ENCODE peak calls at places on chromosome 1, in ten cellular contexts. One of them, this sample, is unnamed.

GRCh38 chr1:206716519-206717236 is 32.0 kb downstream of the MAPKAPK2 start:
- DNase-seq in GM23338: no peak
- DNase-seq in GM13977: no peak
- DNase-seq in HCT116: no peak
- DNase-seq in H1: no peak
- DNase-seq in omental fat pad: no peak
- DNase-seq in kidney epithelial cell: no peak
- DNase-seq in CD8-positive, alpha-beta T cell: no peak
- DNase-seq in thoracic aorta: no peak
- DNase-seq in astrocyte: no peak
- DNase-seq in this sample: no peak

GRCh38 chr1:37255111-37255795 is 219.1 kb upstream of the ZC3H12A start:
- DNase-seq in astrocyte: no peak
- DNase-seq in omental fat pad: no peak
- DNase-seq in CD8-positive, alpha-beta T cell: no peak
- DNase-seq in HCT116: no peak
- DNase-seq in kidney epithelial cell: no peak
- DNase-seq in thoracic aorta: no peak
- DNase-seq in H1: peak; percentile 63
- DNase-seq in GM23338: peak; percentile 93
- DNase-seq in GM13977: peak; percentile 23
- DNase-seq in this sample: peak; percentile 44

GRCh38 chr1:116179886-116180474 is 68.8 kb downstream of the MAB21L3 start:
- DNase-seq in HCT116: no peak
- DNase-seq in H1: no peak
- DNase-seq in CD8-positive, alpha-beta T cell: no peak
- DNase-seq in astrocyte: no peak
- DNase-seq in thoracic aorta: no peak
- DNase-seq in GM23338: no peak
- DNase-seq in kidney epithelial cell: no peak
- DNase-seq in omental fat pad: no peak
- DNase-seq in GM13977: no peak
- DNase-seq in this sample: no peak

GRCh38 chr1:8903908-8904650 is 25.6 kb upstream of the ENO1 start:
- DNase-seq in astrocyte: peak; percentile 97
- DNase-seq in GM23338: no peak
- DNase-seq in thoracic aorta: no peak
- DNase-seq in kidney epithelial cell: peak; percentile 93
- DNase-seq in GM13977: no peak
- DNase-seq in HCT116: no peak
- DNase-seq in H1: no peak
- DNase-seq in omental fat pad: peak; percentile 46
- DNase-seq in CD8-positive, alpha-beta T cell: no peak
- DNase-seq in this sample: no peak

GRCh38 chr1:145961109-145961424 is 3.2 kb upstream of the LIX1L start:
- DNase-seq in omental fat pad: no peak
- DNase-seq in HCT116: no peak
- DNase-seq in CD8-positive, alpha-beta T cell: no peak
- DNase-seq in kidney epithelial cell: no peak
- DNase-seq in GM23338: peak; percentile 30
- DNase-seq in thoracic aorta: no peak
- DNase-seq in H1: no peak
- DNase-seq in astrocyte: no peak
- DNase-seq in GM13977: no peak
- DNase-seq in this sample: no peak

GRCh38 chr1:167196185-167196584 is 24.5 kb upstream of the POU2F1 start:
- DNase-seq in thoracic aorta: no peak
- DNase-seq in CD8-positive, alpha-beta T cell: no peak
- DNase-seq in kidney epithelial cell: no peak
- DNase-seq in astrocyte: peak; percentile 45
- DNase-seq in HCT116: no peak
- DNase-seq in GM13977: no peak
- DNase-seq in omental fat pad: no peak
- DNase-seq in H1: no peak
- DNase-seq in GM23338: no peak
- DNase-seq in this sample: no peak

GRCh38 chr1:156393095-156393494 is 24.1 kb downstream of the RHBG start:
- DNase-seq in CD8-positive, alpha-beta T cell: no peak
- DNase-seq in astrocyte: no peak
- DNase-seq in omental fat pad: no peak
- DNase-seq in H1: no peak
- DNase-seq in thoracic aorta: no peak
- DNase-seq in kidney epithelial cell: no peak
- DNase-seq in HCT116: no peak
- DNase-seq in GM13977: no peak
- DNase-seq in GM23338: no peak
- DNase-seq in this sample: no peak

GRCh38 chr1:184386271-184387068 is at the start of gene C1orf21:
- DNase-seq in kidney epithelial cell: peak; percentile 35
- DNase-seq in CD8-positive, alpha-beta T cell: peak; percentile 59
- DNase-seq in omental fat pad: peak; percentile 59
- DNase-seq in GM23338: peak; percentile 93
- DNase-seq in H1: peak; percentile 50
- DNase-seq in HCT116: peak; percentile 24
- DNase-seq in thoracic aorta: no peak
- DNase-seq in GM13977: peak; percentile 88
- DNase-seq in astrocyte: peak; percentile 82
- DNase-seq in this sample: peak; percentile 90

GRCh38 chr1:187819081-187819480 is 990.3 kb downstream of the PLA2G4A start:
- DNase-seq in GM13977: no peak
- DNase-seq in kidney epithelial cell: no peak
- DNase-seq in thoracic aorta: no peak
- DNase-seq in HCT116: no peak
- DNase-seq in H1: no peak
- DNase-seq in CD8-positive, alpha-beta T cell: no peak
- DNase-seq in omental fat pad: no peak
- DNase-seq in astrocyte: no peak
- DNase-seq in GM23338: no peak
- DNase-seq in this sample: no peak

GRCh38 chr1:187816646-187817045 is 987.9 kb downstream of the PLA2G4A start:
- DNase-seq in kidney epithelial cell: no peak
- DNase-seq in GM13977: no peak
- DNase-seq in astrocyte: peak; percentile 2
- DNase-seq in thoracic aorta: no peak
- DNase-seq in H1: no peak
- DNase-seq in omental fat pad: no peak
- DNase-seq in GM23338: no peak
- DNase-seq in CD8-positive, alpha-beta T cell: no peak
- DNase-seq in HCT116: no peak
- DNase-seq in this sample: no peak

GRCh38 chr1:187817782-187818181 is 989.0 kb downstream of the PLA2G4A start:
- DNase-seq in kidney epithelial cell: no peak
- DNase-seq in omental fat pad: no peak
- DNase-seq in thoracic aorta: no peak
- DNase-seq in GM13977: no peak
- DNase-seq in CD8-positive, alpha-beta T cell: no peak
- DNase-seq in GM23338: no peak
- DNase-seq in HCT116: no peak
- DNase-seq in astrocyte: no peak
- DNase-seq in H1: no peak
- DNase-seq in this sample: no peak
- TF ChIP-seq CTCF in kidney epithelial cell: no peak
- TF ChIP-seq CTCF in omental fat pad: no peak
- TF ChIP-seq CTCF in thoracic aorta: no peak
- TF ChIP-seq CTCF in GM13977: peak; percentile 30
- TF ChIP-seq CTCF in CD8-positive, alpha-beta T cell: no peak
- TF ChIP-seq CTCF in GM23338: no peak
- TF ChIP-seq CTCF in HCT116: no peak
- TF ChIP-seq CTCF in astrocyte: no peak
- TF ChIP-seq CTCF in H1: no peak
- TF ChIP-seq CTCF in this sample: peak; percentile 4

GRCh38 chr1:155084722-155085503 is 6.3 kb downstream of the EFNA3 start:
- DNase-seq in H1: peak; percentile 89
- DNase-seq in GM23338: peak; percentile 98
- DNase-seq in thoracic aorta: peak; percentile 82
- DNase-seq in omental fat pad: peak; percentile 86
- DNase-seq in HCT116: peak; percentile 88
- DNase-seq in kidney epithelial cell: peak; percentile 69
- DNase-seq in astrocyte: peak; percentile 76
- DNase-seq in GM13977: peak; percentile 97
- DNase-seq in CD8-positive, alpha-beta T cell: peak; percentile 84
- DNase-seq in this sample: peak; percentile 96

GRCh38 chr1:155082941-155083541 is 4.4 kb downstream of the EFNA3 start:
- DNase-seq in kidney epithelial cell: no peak
- DNase-seq in GM23338: no peak
- DNase-seq in GM13977: no peak
- DNase-seq in thoracic aorta: no peak
- DNase-seq in HCT116: no peak
- DNase-seq in astrocyte: no peak
- DNase-seq in omental fat pad: no peak
- DNase-seq in H1: no peak
- DNase-seq in CD8-positive, alpha-beta T cell: no peak
- DNase-seq in this sample: no peak

GRCh38 chr1:155085504-155086181 is 7.0 kb downstream of the EFNA3 start:
- DNase-seq in kidney epithelial cell: no peak
- DNase-seq in CD8-positive, alpha-beta T cell: peak; percentile 59
- DNase-seq in thoracic aorta: no peak
- DNase-seq in HCT116: no peak
- DNase-seq in H1: no peak
- DNase-seq in omental fat pad: peak; percentile 67
- DNase-seq in GM13977: no peak
- DNase-seq in astrocyte: no peak
- DNase-seq in GM23338: peak; percentile 77
- DNase-seq in this sample: peak; percentile 66

GRCh38 chr1:155082301-155082940 is 3.8 kb downstream of the EFNA3 start:
- DNase-seq in astrocyte: no peak
- DNase-seq in HCT116: no peak
- DNase-seq in omental fat pad: no peak
- DNase-seq in CD8-positive, alpha-beta T cell: no peak
- DNase-seq in GM13977: no peak
- DNase-seq in thoracic aorta: no peak
- DNase-seq in GM23338: no peak
- DNase-seq in kidney epithelial cell: no peak
- DNase-seq in H1: no peak
- DNase-seq in this sample: no peak

DNA sequence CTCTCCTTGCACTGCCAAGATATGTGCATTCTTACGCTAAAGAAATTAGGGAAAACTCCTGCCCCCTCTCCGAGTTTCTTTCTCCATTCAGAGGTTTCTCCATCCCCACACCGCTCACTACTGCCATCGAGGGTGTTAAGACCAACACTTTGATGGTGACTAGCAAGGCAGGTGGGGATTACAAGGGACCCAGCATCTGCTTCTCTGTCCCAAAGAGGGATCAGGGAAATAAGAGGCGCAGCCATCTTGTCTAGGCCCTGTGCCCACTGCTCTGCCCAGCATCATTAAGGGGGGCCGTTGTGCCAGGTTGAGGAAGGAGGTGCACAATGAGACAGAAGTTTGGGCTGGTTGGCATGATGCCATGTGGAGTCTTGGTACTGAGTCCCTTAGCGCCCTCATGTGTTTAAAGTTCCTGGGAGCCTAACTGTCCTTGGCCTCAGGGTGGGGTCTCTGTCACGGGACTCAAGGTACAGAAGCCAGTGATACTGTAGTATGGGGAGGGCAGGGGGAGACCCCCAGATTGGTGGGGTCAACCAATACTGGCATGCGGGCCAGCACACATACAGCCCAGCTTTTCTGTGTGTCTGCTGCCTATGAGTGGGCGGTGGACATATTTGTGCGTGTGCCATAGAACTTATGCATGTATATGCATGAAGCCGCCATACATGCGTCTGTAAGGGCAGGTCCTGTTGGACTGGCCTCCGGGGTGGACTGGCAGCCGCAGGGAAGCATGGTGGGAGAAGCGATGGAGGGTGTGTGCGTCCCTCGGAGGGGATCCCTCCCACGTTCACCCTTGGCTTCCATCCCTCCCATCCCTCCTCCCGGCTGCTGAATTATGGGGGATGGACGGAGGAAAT is 5.5 kb downstream of the EFNA3 start:
- DNase-seq in omental fat pad: no peak
- DNase-seq in astrocyte: no peak
- DNase-seq in thoracic aorta: no peak
- DNase-seq in GM13977: no peak
- DNase-seq in GM23338: no peak
- DNase-seq in H1: no peak
- DNase-seq in kidney epithelial cell: no peak
- DNase-seq in HCT116: no peak
- DNase-seq in CD8-positive, alpha-beta T cell: no peak
- DNase-seq in this sample: no peak
- TF ChIP-seq CTCF in omental fat pad: no peak
- TF ChIP-seq CTCF in astrocyte: no peak
- TF ChIP-seq CTCF in thoracic aorta: no peak
- TF ChIP-seq CTCF in GM13977: peak; percentile 31
- TF ChIP-seq CTCF in GM23338: no peak
- TF ChIP-seq CTCF in H1: no peak
- TF ChIP-seq CTCF in kidney epithelial cell: no peak
- TF ChIP-seq CTCF in HCT116: no peak
- TF ChIP-seq CTCF in CD8-positive, alpha-beta T cell: no peak
- TF ChIP-seq CTCF in this sample: peak; percentile 24

DNA sequence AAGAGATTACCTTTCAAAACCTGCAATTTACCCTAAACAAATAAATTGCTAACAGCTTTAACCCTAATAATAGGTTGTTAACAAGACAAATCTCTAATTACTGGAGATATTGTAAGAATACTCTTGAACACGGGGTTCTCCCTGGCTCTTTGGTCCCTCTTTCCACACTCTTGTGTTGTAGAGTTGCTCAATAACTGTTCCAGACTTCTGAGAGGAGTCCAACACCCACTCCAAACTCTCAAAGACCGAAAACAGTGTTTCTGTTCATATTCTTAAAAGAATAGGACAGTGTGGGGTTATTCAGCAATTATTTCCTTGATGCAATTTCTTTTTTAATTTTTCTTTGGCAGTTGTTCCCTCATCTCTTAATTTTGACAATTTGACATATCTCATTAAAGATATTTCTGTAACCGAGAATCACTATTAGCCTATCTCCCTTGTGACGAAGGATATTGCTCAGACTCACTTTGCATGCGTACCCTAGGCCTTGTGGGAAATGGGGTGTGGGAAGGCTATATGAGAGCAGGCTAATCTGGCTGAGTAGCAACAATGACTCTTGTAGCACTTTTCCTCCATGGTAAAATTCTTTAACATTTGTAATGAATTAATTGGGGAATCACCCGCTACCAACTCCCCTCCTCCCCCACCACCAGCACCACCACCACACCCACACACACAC is 90.7 kb downstream of the SLC25A24 start:
- DNase-seq in omental fat pad: no peak
- DNase-seq in kidney epithelial cell: no peak
- DNase-seq in H1: no peak
- DNase-seq in GM23338: no peak
- DNase-seq in thoracic aorta: no peak
- DNase-seq in HCT116: no peak
- DNase-seq in CD8-positive, alpha-beta T cell: no peak
- DNase-seq in GM13977: no peak
- DNase-seq in astrocyte: no peak
- DNase-seq in this sample: no peak
- TF ChIP-seq CTCF in omental fat pad: no peak
- TF ChIP-seq CTCF in kidney epithelial cell: no peak
- TF ChIP-seq CTCF in H1: no peak
- TF ChIP-seq CTCF in GM23338: no peak
- TF ChIP-seq CTCF in thoracic aorta: no peak
- TF ChIP-seq CTCF in HCT116: no peak
- TF ChIP-seq CTCF in CD8-positive, alpha-beta T cell: no peak
- TF ChIP-seq CTCF in GM13977: no peak
- TF ChIP-seq CTCF in astrocyte: no peak
- TF ChIP-seq CTCF in this sample: no peak

DNA sequence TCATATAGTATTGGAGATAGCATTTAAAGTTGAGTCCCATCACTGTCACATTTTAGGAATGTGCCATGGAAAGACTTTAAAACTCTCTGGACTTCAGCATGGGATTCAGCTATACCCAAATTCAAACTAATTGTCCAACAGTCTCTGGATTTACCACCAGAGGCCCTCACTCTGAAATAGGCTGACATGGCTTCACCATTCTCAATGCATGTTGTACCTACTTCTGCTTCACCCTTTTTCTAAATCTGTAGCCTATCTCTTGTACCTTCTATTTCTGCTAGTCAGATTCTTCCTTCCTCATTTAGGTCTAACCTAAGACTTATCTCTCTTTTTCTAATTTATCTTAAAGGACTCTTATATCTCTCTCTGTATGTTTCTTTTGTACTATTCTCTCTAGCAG is 512.7 kb upstream of the ZRANB2 start:
- DNase-seq in kidney epithelial cell: no peak
- DNase-seq in H1: no peak
- DNase-seq in HCT116: no peak
- DNase-seq in thoracic aorta: no peak
- DNase-seq in astrocyte: no peak
- DNase-seq in CD8-positive, alpha-beta T cell: no peak
- DNase-seq in omental fat pad: no peak
- DNase-seq in GM13977: no peak
- DNase-seq in GM23338: peak; percentile 46
- DNase-seq in this sample: no peak
- TF ChIP-seq CTCF in kidney epithelial cell: no peak
- TF ChIP-seq CTCF in H1: no peak
- TF ChIP-seq CTCF in HCT116: no peak
- TF ChIP-seq CTCF in thoracic aorta: no peak
- TF ChIP-seq CTCF in astrocyte: no peak
- TF ChIP-seq CTCF in CD8-positive, alpha-beta T cell: no peak
- TF ChIP-seq CTCF in omental fat pad: no peak
- TF ChIP-seq CTCF in GM13977: no peak
- TF ChIP-seq CTCF in GM23338: peak; percentile 52
- TF ChIP-seq CTCF in this sample: no peak

This sample was measured in GM13976.